ENCODE peak calls at places on chromosomes 12 and 14, in five cellular contexts. C is GM12865, P is HFF-Myc, R is astrocyte of the cerebellum, Q is MCF 10A. H is an unnamed sample.

GRCh38 chr14:98408024-98408555 is 863.9 kb downstream of the BCL11B start:
- DNase-seq in R (no peak), C (no peak), P (no peak), Q (no peak), H (no peak)

GRCh38 chr14:34303811-34304210 is 158.2 kb downstream of the SPTSSA start:
- DNase-seq in Q (no peak), P (no peak), C (no peak), R (no peak), H (no peak)

GRCh38 chr12:109497675-109498074 is 20.2 kb downstream of the UBE3B start:
- DNase-seq in Q (peak; percentile 75), R (no peak), P (no peak), C (no peak), H (no peak)

GRCh38 chr12:58069268-58069967 is 128.1 kb downstream of the ATP23 start:
- DNase-seq in C (no peak), P (no peak), R (no peak), Q (peak; percentile 55), H (no peak)

GRCh38 chr12:47378907-47379306 is 299.1 kb upstream of the AMIGO2 start:
- DNase-seq in C (no peak), Q (no peak), R (no peak), P (no peak), H (no peak)

GRCh38 chr12:22437031-22437806 is 102.7 kb upstream of the ST8SIA1 start:
- DNase-seq in P (no peak), R (no peak), Q (peak; percentile 55), C (no peak), H (no peak)

GRCh38 chr12:3882896-3883564 is 9.8 kb upstream of the PARP11 start:
- DNase-seq in P (no peak), C (peak; percentile 19), R (no peak), Q (peak; percentile 21), H (no peak)

GRCh38 chr14:54582334-54582733 is 15.4 kb downstream of the SAMD4A start:
- DNase-seq in C (no peak), P (no peak), Q (no peak), R (no peak), H (no peak)

GRCh38 chr12:3967556-3968160 is 94.5 kb upstream of the PARP11 start:
- DNase-seq in C (no peak), P (no peak), R (no peak), Q (no peak), H (no peak)

GRCh38 chr12:104521731-104522130 is 65.0 kb downstream of the CHST11 start:
- DNase-seq in Q (peak; percentile 46), C (no peak), P (no peak), R (no peak), H (no peak)

GRCh38 chr12:102376251-102376747 is 104.1 kb downstream of the IGF1 start:
- DNase-seq in R (no peak), C (no peak), Q (peak; percentile 22), P (no peak), H (no peak)

GRCh38 chr14:74550071-74550470 is 56.5 kb downstream of the ISCA2 start:
- DNase-seq in P (no peak), Q (no peak), R (no peak), C (no peak), H (no peak)

GRCh38 chr14:85572845-85573244 is 42.9 kb downstream of the FLRT2 start:
- DNase-seq in C (no peak), R (no peak), Q (peak; percentile 73), P (peak; percentile 33), H (no peak)

GRCh38 chr12:114913871-114914801 is 230.2 kb upstream of the TBX3 start:
- DNase-seq in Q (peak; percentile 72), R (peak; percentile 48), C (no peak), P (no peak), H (no peak)

GRCh38 chr12:100794441-100795192 is at the start of gene ANO4:
- DNase-seq in Q (no peak), R (no peak), P (no peak), C (no peak), H (no peak)

GRCh38 chr14:76715102-76715926 is 46.0 kb upstream of the VASH1 start:
- DNase-seq in P (no peak), Q (no peak), R (no peak), C (no peak), H (peak; percentile 7)

GRCh38 chr12:93318720-93319522 is 58.8 kb upstream of the NUDT4 start:
- DNase-seq in P (no peak), R (no peak), C (no peak), Q (no peak), H (no peak)

GRCh38 chr12:102232446-102232845 is 34.8 kb upstream of the PMCH start:
- DNase-seq in P (peak; percentile 65), C (no peak), Q (no peak), R (peak; percentile 1), H (no peak)

GRCh38 chr12:77724367-77724957 is 106.2 kb upstream of the NAV3 start:
- DNase-seq in C (peak; percentile 55), R (peak; percentile 33), Q (peak; percentile 64), P (no peak), H (no peak)

DNA sequence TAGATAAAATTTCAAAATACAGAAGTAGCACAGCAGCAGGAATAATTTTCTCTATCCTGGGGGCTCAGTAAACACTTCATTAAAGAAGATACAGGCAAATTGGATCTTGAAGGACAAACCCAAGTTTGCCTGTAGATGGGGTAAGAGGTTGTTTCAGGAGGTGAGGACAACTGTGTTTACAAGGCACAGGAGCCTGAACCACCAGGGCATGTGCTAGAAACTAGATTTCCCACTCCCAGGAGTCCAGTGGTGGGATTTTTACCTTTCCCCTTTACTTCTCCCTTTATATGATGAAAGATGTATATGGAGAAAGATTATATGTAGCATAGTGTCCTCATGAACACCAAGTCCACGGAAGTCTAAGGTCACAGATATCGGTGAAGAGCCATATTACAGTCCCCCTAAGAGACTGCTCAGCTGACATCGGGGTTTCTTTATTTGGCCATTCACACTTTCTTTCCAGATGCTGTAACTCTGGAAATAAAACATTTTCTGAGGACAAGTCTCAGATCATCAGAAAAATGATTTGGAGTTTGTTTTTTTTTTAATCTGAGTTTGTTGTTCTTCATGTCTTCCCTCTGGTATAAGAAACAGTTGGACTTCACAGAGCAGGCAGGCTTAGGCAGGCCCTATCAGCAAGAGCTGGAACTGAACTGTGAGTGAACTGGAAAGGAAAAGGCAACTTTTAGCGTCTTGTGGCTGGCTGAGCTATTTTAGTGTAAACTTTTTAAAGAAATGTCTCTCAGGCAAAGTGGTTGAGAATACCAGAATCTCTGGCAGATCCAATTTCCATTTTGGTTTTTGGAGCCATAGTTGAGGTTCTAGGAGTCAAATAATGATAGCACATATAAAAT is 8.0 kb upstream of the EVL start:
- DNase-seq in P (no peak), C (peak; percentile 69), R (no peak), Q (peak; percentile 33), H (no peak)
- TF ChIP-seq CTCF in P (peak; percentile 6), C (peak; percentile 49), R (peak; percentile 26), Q (no peak), H (peak; percentile 28)

DNA sequence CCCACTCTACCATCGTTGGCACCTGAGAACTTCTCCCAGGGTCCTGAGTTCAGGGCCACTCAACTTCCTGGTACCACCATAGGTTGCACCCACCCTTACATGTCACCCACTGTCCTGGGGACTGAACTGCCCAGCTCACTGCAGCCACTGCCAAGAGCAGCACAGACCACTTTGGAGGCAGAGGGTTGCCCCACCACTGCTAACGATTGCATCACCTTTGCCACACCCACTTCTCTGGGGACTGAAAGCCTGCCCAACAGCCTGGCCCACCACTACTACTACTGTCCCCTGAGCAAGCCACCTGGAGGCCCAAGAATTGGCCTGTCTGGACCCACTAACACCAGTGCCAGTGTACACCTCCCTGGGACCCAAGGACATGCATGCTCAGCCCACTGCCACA is 27.6 kb downstream of the CACNA2D4 start:
- DNase-seq in R (no peak), Q (no peak), C (no peak), P (no peak), H (peak; percentile 34)
- TF ChIP-seq CTCF in R (no peak), Q (no peak), C (no peak), P (no peak), H (no peak)

DNA sequence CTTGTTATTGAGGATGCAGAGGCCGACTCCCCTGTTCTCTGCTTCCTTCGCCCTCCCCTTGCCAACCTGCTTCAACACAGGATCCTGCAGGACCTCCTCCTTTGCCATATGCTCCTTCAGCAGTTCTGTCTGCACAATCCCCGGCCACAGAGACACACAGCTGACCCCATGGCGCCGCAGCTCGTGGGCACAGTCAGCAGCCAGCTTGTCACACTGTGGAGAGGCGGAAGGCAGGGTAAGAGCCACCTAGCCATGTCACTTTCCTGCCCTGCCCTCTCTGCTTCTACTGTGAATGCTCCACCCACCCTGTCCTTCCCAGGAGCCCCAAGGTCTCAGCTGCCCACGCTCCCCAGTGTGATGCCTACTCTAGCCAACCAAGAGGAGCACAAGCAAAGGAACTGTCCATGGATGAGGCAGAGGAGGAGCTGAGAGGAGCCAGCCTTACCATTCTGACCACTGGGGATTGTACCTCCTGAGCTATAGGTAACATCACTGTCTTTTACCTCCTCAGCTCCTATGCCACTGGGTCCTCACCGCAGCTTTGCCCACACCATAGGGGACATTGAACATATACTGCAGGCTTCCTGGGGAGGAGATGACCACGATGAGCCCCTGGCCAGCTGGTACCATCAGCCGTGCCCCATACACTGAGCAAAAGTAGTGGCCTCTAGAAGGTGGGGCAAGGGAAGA is 7.3 kb downstream of the DHRS1 start:
- DNase-seq in Q (no peak), R (no peak), C (no peak), P (no peak), H (no peak)
- TF ChIP-seq CTCF in Q (no peak), R (no peak), C (no peak), P (no peak), H (no peak)

GRCh38 chr12:70242695-70243509 is at the start of gene CNOT2:
- DNase-seq in P (peak; percentile 67), C (peak; percentile 93), Q (peak; percentile 92), R (peak; percentile 51), H (peak; percentile 90)
- TF ChIP-seq CTCF in P (no peak), C (no peak), Q (no peak), R (no peak), H (no peak)

GRCh38 chr12:79884401-79885006 is 50.4 kb downstream of the PPP1R12A start:
- DNase-seq in C (no peak), Q (no peak), P (no peak), R (no peak), H (no peak)

GRCh38 chr12:79885956-79886490 is 48.9 kb downstream of the PPP1R12A start:
- DNase-seq in P (no peak), Q (no peak), C (no peak), R (no peak), H (no peak)

GRCh38 chr12:79887912-79888311 is 47.0 kb downstream of the PPP1R12A start:
- DNase-seq in P (no peak), C (no peak), Q (no peak), R (no peak), H (no peak)

GRCh38 chr12:79883216-79883615 is 51.7 kb downstream of the PPP1R12A start:
- DNase-seq in R (peak; percentile 8), Q (peak; percentile 15), P (no peak), C (no peak), H (no peak)

GRCh38 chr12:79886917-79887519 is 47.9 kb downstream of the PPP1R12A start:
- DNase-seq in P (peak; percentile 46), R (peak; percentile 43), Q (peak; percentile 61), C (peak; percentile 59), H (no peak)
- TF ChIP-seq CTCF in P (peak; percentile 52), R (peak; percentile 43), Q (peak; percentile 39), C (peak; percentile 42), H (peak; percentile 78)

GRCh38 chr14:91249841-91250616 is 5.5 kb upstream of the GPR68 start:
- DNase-seq in C (peak; percentile 96), R (no peak), P (peak; percentile 66), Q (no peak), H (no peak)
- TF ChIP-seq CTCF in C (no peak), R (peak; percentile 14), P (no peak), Q (no peak), H (peak; percentile 32)

GRCh38 chr14:70086685-70087379 is 101.9 kb downstream of the SLC8A3 start:
- DNase-seq in R (peak; percentile 36), Q (peak; percentile 51), C (peak; percentile 49), P (peak; percentile 15), H (no peak)
- TF ChIP-seq CTCF in R (peak; percentile 70), Q (peak; percentile 63), C (peak; percentile 46), P (peak; percentile 53), H (peak; percentile 77)

GRCh38 chr14:93207468-93208308 is 632 bp downstream of the UBR7 start:
- DNase-seq in P (no peak), R (no peak), C (peak; percentile 61), Q (peak; percentile 50), H (no peak)
- TF ChIP-seq CTCF in P (peak; percentile 35), R (peak; percentile 45), C (peak; percentile 33), Q (peak; percentile 15), H (no peak)

H was measured in type B pancreatic cell.